ENCODE peak calls at places on chromosome 20, in ten cellular contexts. Y is RPMI8226, C is NCI-H1694, R is A172, D is NCI-H510A treated with DMSO at 0.1 percent for 48 hours, I is nephron progenitor cell, U is SK-N-DZ, L is AG09309, X is fibroblast of gingiva, T is cardiac fibroblast. E is an unnamed sample.

GRCh38 chr20:17940447-17940971 is 28.1 kb downstream of the SNX5 start:
- DNase-seq in Y (no peak), C (no peak), R (no peak), D (no peak), I (no peak), U (no peak), L (no peak), X (no peak), T (no peak), E (no peak)

GRCh38 chr20:8335796-8336195 is 203.7 kb downstream of the PLCB1 start:
- DNase-seq in Y (no peak), C (no peak), R (no peak), D (no peak), I (no peak), U (no peak), L (no peak), X (no peak), T (no peak), E (no peak)

GRCh38 chr20:13487202-13487601 is 151.5 kb downstream of the TASP1 start:
- DNase-seq in Y (no peak), C (no peak), R (no peak), D (no peak), I (no peak), U (no peak), L (no peak), X (no peak), T (no peak), E (no peak)

GRCh38 chr20:62019144-62019805 is 46.4 kb downstream of the TAF4 start:
- DNase-seq in Y (no peak), C (no peak), R (no peak), D (no peak), I (no peak), U (no peak), L (no peak), X (peak; percentile 16), T (no peak), E (no peak)

GRCh38 chr20:39602649-39603048 is 640.5 kb downstream of the DHX35 start:
- DNase-seq in Y (no peak), C (no peak), R (no peak), D (no peak), I (no peak), U (no peak), L (no peak), X (no peak), T (no peak), E (no peak)

GRCh38 chr20:62685781-62686555 is 22.7 kb upstream of the NTSR1 start:
- DNase-seq in Y (peak; percentile 20), C (peak; percentile 60), R (no peak), D (no peak), I (peak; percentile 40), U (peak; percentile 40), L (no peak), X (no peak), T (no peak), E (peak; percentile 94)

GRCh38 chr20:45456632-45457031 is 12.9 kb upstream of the WFDC2 start:
- DNase-seq in Y (peak; percentile 57), C (peak; percentile 1), R (peak; percentile 13), D (peak; percentile 34), I (peak; percentile 22), U (peak; percentile 46), L (no peak), X (no peak), T (peak; percentile 30), E (peak; percentile 74)

GRCh38 chr20:46767127-46767761 is 57.8 kb downstream of the SLC2A10 start:
- DNase-seq in Y (peak; percentile 59), C (peak; percentile 51), R (peak; percentile 60), D (peak; percentile 45), I (peak; percentile 55), U (peak; percentile 34), L (no peak), X (peak; percentile 7), T (peak; percentile 58), E (peak; percentile 65)

GRCh38 chr20:63697868-63698545 is 1.6 kb downstream of the TNFRSF6B start:
- DNase-seq in Y (no peak), C (no peak), R (no peak), D (no peak), I (no peak), U (peak; percentile 67), L (no peak), X (no peak), T (no peak), E (no peak)

GRCh38 chr20:44785768-44786167 is 24.6 kb downstream of the RIMS4 start:
- DNase-seq in Y (no peak), C (no peak), R (no peak), D (no peak), I (peak; percentile 18), U (peak; percentile 32), L (no peak), X (no peak), T (peak; percentile 2), E (no peak)

GRCh38 chr20:60037120-60037499 is 78.9 kb downstream of the CDH26 start:
- DNase-seq in Y (no peak), C (no peak), R (peak; percentile 56), D (no peak), I (no peak), U (no peak), L (no peak), X (no peak), T (peak; percentile 14), E (peak; percentile 27)

GRCh38 chr20:33733654-33734576 is 2.1 kb downstream of the ZNF341 start:
- DNase-seq in Y (no peak), C (no peak), R (peak; percentile 70), D (no peak), I (no peak), U (no peak), L (no peak), X (peak; percentile 81), T (peak; percentile 86), E (peak; percentile 87)

GRCh38 chr20:20009784-20010253 is 7.3 kb upstream of the NAA20 start:
- DNase-seq in Y (no peak), C (no peak), R (no peak), D (peak; percentile 92), I (no peak), U (no peak), L (no peak), X (no peak), T (no peak), E (no peak)

GRCh38 chr20:36565520-36565919 is 7.9 kb upstream of the TGIF2 start:
- DNase-seq in Y (no peak), C (no peak), R (no peak), D (no peak), I (no peak), U (no peak), L (no peak), X (no peak), T (no peak), E (no peak)

GRCh38 chr20:8756410-8756809 is 312.5 kb upstream of the PLCB4 start:
- DNase-seq in Y (no peak), C (no peak), R (peak; percentile 95), D (peak; percentile 93), I (no peak), U (no peak), L (no peak), X (peak; percentile 76), T (peak; percentile 92), E (peak; percentile 44)

GRCh38 chr20:4697189-4697873 is 24.4 kb upstream of the PRND start:
- DNase-seq in Y (no peak), C (no peak), R (no peak), D (no peak), I (no peak), U (no peak), L (no peak), X (no peak), T (no peak), E (no peak)

GRCh38 chr20:2967841-2968240 is 75.6 kb upstream of the GNRH2 start:
- DNase-seq in Y (no peak), C (no peak), R (no peak), D (no peak), I (no peak), U (no peak), L (no peak), X (no peak), T (no peak), E (no peak)

E was measured in SW480.